ENCODE peak calls at places on chromosomes 7 and 10, in six cellular contexts. Z, L, E, I, M and J are unnamed samples.

GRCh38 chr7:121219031-121219430 is 109.8 kb upstream of the WNT16 start:
- DNase-seq in L (no peak), E (no peak), Z (no peak), M (no peak), I (no peak), J (no peak)

GRCh38 chr10:127278001-127278400 is 81.6 kb upstream of the INSYN2A start:
- DNase-seq in Z (peak; percentile 60), L (no peak), M (no peak), E (no peak), I (no peak), J (no peak)

GRCh38 chr10:130495891-130496642 is 359.9 kb downstream of the GLRX3 start:
- DNase-seq in L (no peak), Z (peak; percentile 1), I (no peak), E (no peak), M (no peak), J (no peak)

GRCh38 chr10:72291019-72291532 is 17.4 kb downstream of the DDIT4 start:
- DNase-seq in L (no peak), Z (no peak), M (no peak), I (peak; percentile 34), E (no peak), J (no peak)

GRCh38 chr7:45574521-45575500 is 643 bp downstream of the ADCY1 start:
- DNase-seq in Z (peak; percentile 25), I (no peak), M (no peak), L (no peak), E (peak; percentile 32), J (no peak)

GRCh38 chr7:22173884-22174573 is 182.9 kb downstream of the RAPGEF5 start:
- DNase-seq in Z (peak; percentile 44), I (no peak), M (no peak), E (peak; percentile 20), L (no peak), J (no peak)

GRCh38 chr7:79227035-79227434 is 226.4 kb downstream of the MAGI2 start:
- DNase-seq in I (no peak), Z (no peak), E (no peak), M (no peak), L (no peak), J (no peak)

GRCh38 chr10:88186335-88186734 is 322.9 kb downstream of the PTEN start:
- DNase-seq in Z (no peak), L (no peak), M (no peak), I (no peak), E (no peak), J (no peak)

GRCh38 chr10:17206210-17206709 is 4.8 kb upstream of the TRDMT1 start:
- DNase-seq in I (peak; percentile 41), L (no peak), Z (peak; percentile 42), M (no peak), E (peak; percentile 30), J (no peak)

GRCh38 chr10:17981766-17982380 is 30.2 kb downstream of the SLC39A12 start:
- DNase-seq in M (no peak), E (peak; percentile 26), I (no peak), L (no peak), Z (no peak), J (no peak)

GRCh38 chr7:107815254-107815882 is 12.3 kb upstream of the SLC26A3 start:
- DNase-seq in M (no peak), Z (no peak), I (no peak), E (no peak), L (no peak), J (no peak)

GRCh38 chr7:23062452-23062851 is 43.1 kb upstream of the KLHL7 start:
- DNase-seq in L (no peak), E (peak; percentile 64), M (no peak), I (no peak), Z (no peak), J (peak; percentile 17)

GRCh38 chr7:121302214-121302745 is 26.5 kb upstream of the WNT16 start:
- DNase-seq in L (no peak), Z (no peak), I (no peak), M (no peak), E (no peak), J (no peak)

GRCh38 chr10:129466703-129467345 is at the start of gene MGMT:
- DNase-seq in M (peak; percentile 86), E (peak; percentile 98), I (peak; percentile 97), L (peak; percentile 95), Z (peak; percentile 50), J (peak; percentile 79)
- H3K27ac ChIP-seq in M (peak within 1 kb of the TSS; percentile 82), E (peak within 1 kb of the TSS; percentile 77), I (peak within 1 kb of the TSS; percentile 71), L (peak within 1 kb of the TSS; percentile 93), Z (peak within 1 kb of the TSS; percentile 25), J (peak within 1 kb of the TSS; percentile 82)

GRCh38 chr10:28328346-28328745 is 25.5 kb upstream of the MPP7 start:
- DNase-seq in M (no peak), Z (no peak), L (no peak), I (no peak), E (no peak), J (no peak)
- H3K27ac ChIP-seq in M (no peak overlapping the region), Z (no peak overlapping the region), L (peak overlapping the region; percentile 63), I (no peak overlapping the region), E (no peak overlapping the region), J (no peak overlapping the region)

DNA sequence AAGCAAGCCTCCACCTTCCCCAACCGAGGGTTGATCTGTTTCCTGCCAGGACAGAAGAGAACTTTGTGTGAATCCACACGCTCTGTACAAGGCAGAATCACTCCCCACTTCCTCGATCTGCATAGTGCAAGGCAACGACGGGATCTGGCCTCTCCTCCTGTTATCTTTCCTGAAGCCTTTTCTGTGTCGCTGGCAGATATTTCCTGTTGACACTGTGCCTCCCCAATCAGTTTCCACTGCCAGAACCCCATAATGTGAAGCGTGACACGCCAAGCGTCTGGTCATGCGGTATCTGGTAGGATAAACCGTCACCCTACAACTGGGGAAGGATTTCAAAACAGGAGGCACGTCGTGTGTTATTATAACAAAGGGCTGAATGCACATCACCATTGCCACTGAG is 57.2 kb downstream of the FAM171A1 start:
- DNase-seq in I (no peak), E (no peak), M (peak; percentile 64), L (no peak), Z (peak; percentile 84), J (peak; percentile 46)
- H3K27ac ChIP-seq in I (no peak overlapping the region), E (no peak overlapping the region), M (peak overlapping the region; percentile 93), L (peak overlapping the region; percentile 23), Z (peak overlapping the region; percentile 42), J (peak overlapping the region; percentile 73)

DNA sequence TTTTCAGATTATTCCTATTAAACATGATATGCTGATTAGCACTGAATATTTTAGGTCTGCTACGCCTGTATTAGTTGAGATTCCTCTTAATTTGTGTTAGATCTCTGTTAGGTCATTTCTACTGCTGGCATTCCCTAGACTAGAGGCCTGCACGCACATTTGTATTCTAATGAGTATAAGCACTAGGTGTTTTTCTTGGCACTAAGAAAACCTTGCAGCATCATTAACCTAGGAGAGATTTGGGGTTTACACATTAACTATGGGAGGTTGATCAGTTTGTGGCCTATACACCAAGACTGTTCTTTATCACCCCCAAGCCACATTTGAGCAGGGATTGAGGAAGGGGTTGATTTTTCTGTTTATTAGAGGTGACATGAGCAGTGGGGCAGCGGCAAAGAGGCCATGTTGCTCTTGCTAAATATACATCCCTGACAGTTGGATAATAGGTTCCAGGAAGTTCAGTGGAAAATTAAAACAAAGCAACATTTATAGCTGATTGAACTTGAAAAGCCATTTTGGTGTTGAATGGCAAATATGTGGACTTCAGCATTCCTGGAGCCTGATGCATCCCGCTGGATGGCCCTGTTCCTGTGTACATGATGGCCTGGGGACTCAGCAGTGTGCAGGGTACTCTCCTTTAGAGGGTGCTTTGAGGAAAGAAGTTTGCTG is 65.2 kb downstream of the GBF1 start:
- DNase-seq in I (no peak), E (no peak), L (no peak), M (no peak), Z (peak; percentile 49), J (no peak)
- H3K27ac ChIP-seq in I (no peak overlapping the region), E (no peak overlapping the region), L (no peak overlapping the region), M (no peak overlapping the region), Z (peak overlapping the region; percentile 41), J (no peak overlapping the region)

DNA sequence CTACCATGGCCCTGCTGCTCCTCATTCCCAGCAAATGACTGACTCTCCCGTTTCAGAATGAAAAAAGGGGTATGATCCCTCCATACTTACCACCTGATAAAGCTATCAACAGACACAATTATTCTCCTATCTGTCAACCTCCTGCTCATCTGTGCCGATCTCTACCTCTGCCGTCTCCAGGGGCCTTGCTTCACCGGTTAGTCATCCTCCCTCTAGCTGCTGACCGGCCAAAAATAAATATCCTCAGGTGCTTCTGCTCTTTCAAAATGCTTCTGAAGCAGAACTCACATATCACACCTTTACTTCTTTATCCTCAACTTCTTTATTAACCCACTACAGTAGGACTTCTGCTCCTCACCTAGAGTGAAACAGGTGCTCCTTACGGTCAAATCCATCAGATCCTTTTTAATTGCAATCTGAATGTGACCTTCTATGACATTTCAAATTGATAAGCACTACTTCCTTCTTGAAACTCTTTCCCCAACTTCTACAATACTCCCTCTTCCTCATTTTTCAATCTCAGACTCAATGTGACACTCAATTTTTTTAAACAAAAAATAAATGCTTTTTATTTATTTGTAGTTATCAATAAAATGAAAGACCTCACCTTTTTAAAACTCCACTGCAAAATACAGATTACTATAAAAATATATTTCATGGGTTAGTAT is 63.2 kb downstream of the LMBR1 start:
- DNase-seq in M (no peak), E (peak; percentile 7), Z (no peak), L (no peak), I (no peak), J (no peak)
- H3K27ac ChIP-seq in M (no peak overlapping the region), E (no peak overlapping the region), Z (no peak overlapping the region), L (no peak overlapping the region), I (no peak overlapping the region), J (no peak overlapping the region)

GRCh38 chr10:77289027-77289501 is 348.5 kb downstream of the KCNMA1 start:
- DNase-seq in L (no peak), M (no peak), I (no peak), Z (no peak), E (no peak), J (no peak)
- H3K27ac ChIP-seq in L (no peak overlapping the region), M (no peak overlapping the region), I (no peak overlapping the region), Z (no peak overlapping the region), E (no peak overlapping the region), J (no peak overlapping the region)

GRCh38 chr10:44650576-44651394 is 260.4 kb upstream of the TMEM72 start:
- DNase-seq in M (no peak), Z (no peak), E (no peak), L (no peak), I (no peak), J (peak; percentile 10)

GRCh38 chr10:44648691-44649090 is 262.4 kb upstream of the TMEM72 start:
- DNase-seq in I (no peak), Z (no peak), E (no peak), M (no peak), L (no peak), J (no peak)

GRCh38 chr10:44647877-44648542 is 263.1 kb upstream of the CXCL12 start:
- DNase-seq in I (no peak), M (no peak), Z (no peak), E (no peak), L (peak; percentile 23), J (no peak)

GRCh38 chr10:44651395-44651661 is 259.8 kb upstream of the TMEM72 start:
- DNase-seq in Z (no peak), M (no peak), L (no peak), E (no peak), I (no peak), J (no peak)

DNA sequence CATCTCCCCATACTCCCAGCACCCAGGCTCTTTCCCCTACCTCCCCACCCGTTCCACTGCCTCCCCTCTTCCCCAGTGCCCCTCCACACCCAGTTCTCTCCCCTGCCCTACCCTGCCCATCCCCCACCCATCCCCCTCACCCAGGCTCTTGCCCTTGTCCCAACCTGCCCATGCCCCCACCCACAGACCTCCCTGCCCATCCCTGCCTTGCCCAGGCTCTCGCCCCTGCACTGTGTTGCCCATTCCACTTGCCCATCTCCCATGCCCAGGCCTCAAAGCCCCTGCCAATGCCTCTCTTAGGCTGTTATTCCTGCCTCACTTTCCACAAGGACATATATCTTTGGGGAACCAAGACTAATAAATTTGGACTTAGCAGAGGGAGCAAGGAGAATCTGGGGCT is 262.6 kb upstream of the CXCL12 start:
- DNase-seq in I (no peak), E (no peak), M (no peak), L (no peak), Z (no peak), J (no peak)
- H3K27ac ChIP-seq in I (no peak overlapping the region), E (no peak overlapping the region), M (no peak overlapping the region), L (no peak overlapping the region), Z (no peak overlapping the region), J (no peak overlapping the region)

GRCh38 chr7:69213882-69214281 is 384.4 kb upstream of the AUTS2 start:
- DNase-seq in L (no peak), E (no peak), M (no peak), Z (no peak), I (no peak), J (no peak)
- H3K27ac ChIP-seq in L (no peak overlapping the region), E (no peak overlapping the region), M (no peak overlapping the region), Z (no peak overlapping the region), I (no peak overlapping the region), J (no peak overlapping the region)